ENCODE peak calls at places on chromosome 11, in seven cellular contexts. One of them, this sample, is unnamed.

GRCh38 chr11:69662021-69662698 is 13.0 kb downstream of the LTO1 start:
- DNase-seq in A549: no peak
- DNase-seq in AG10803: no peak
- DNase-seq in type B pancreatic cell: no peak
- DNase-seq in astrocyte of the spinal cord: no peak
- DNase-seq in transverse colon: no peak
- DNase-seq in epithelial cell of esophagus: no peak
- DNase-seq in this sample: no peak

GRCh38 chr11:108635106-108635505 is 29.8 kb upstream of the DDX10 start:
- DNase-seq in A549: no peak
- DNase-seq in type B pancreatic cell: no peak
- DNase-seq in astrocyte of the spinal cord: no peak
- DNase-seq in transverse colon: no peak
- DNase-seq in AG10803: peak; percentile 75
- DNase-seq in epithelial cell of esophagus: peak; percentile 86
- DNase-seq in this sample: no peak

GRCh38 chr11:96082936-96083335 is 159.0 kb upstream of the MTMR2 start:
- DNase-seq in AG10803: no peak
- DNase-seq in epithelial cell of esophagus: no peak
- DNase-seq in type B pancreatic cell: no peak
- DNase-seq in A549: no peak
- DNase-seq in transverse colon: no peak
- DNase-seq in astrocyte of the spinal cord: no peak
- DNase-seq in this sample: no peak

GRCh38 chr11:12604557-12605105 is 69.6 kb upstream of the TEAD1 start:
- DNase-seq in type B pancreatic cell: no peak
- DNase-seq in astrocyte of the spinal cord: no peak
- DNase-seq in transverse colon: no peak
- DNase-seq in epithelial cell of esophagus: no peak
- DNase-seq in A549: no peak
- DNase-seq in AG10803: no peak
- DNase-seq in this sample: no peak

GRCh38 chr11:12110714-12111481 is 508 bp downstream of the MICAL2 start:
- DNase-seq in transverse colon: peak; percentile 44
- DNase-seq in astrocyte of the spinal cord: peak; percentile 49
- DNase-seq in epithelial cell of esophagus: no peak
- DNase-seq in type B pancreatic cell: no peak
- DNase-seq in AG10803: peak; percentile 28
- DNase-seq in A549: no peak
- DNase-seq in this sample: peak; percentile 39

GRCh38 chr11:70466596-70466995 is 68.3 kb downstream of the CTTN start:
- DNase-seq in astrocyte of the spinal cord: no peak
- DNase-seq in epithelial cell of esophagus: no peak
- DNase-seq in transverse colon: no peak
- DNase-seq in AG10803: no peak
- DNase-seq in type B pancreatic cell: no peak
- DNase-seq in A549: no peak
- DNase-seq in this sample: no peak

GRCh38 chr11:10329935-10330334 is 25.1 kb downstream of the ADM start:
- DNase-seq in transverse colon: no peak
- DNase-seq in epithelial cell of esophagus: peak; percentile 48
- DNase-seq in astrocyte of the spinal cord: peak; percentile 92
- DNase-seq in A549: peak; percentile 51
- DNase-seq in type B pancreatic cell: no peak
- DNase-seq in AG10803: peak; percentile 93
- DNase-seq in this sample: no peak

GRCh38 chr11:2928605-2929510 is at the start of gene PHLDA2:
- DNase-seq in epithelial cell of esophagus: peak; percentile 74
- DNase-seq in type B pancreatic cell: no peak
- DNase-seq in AG10803: peak; percentile 76
- DNase-seq in astrocyte of the spinal cord: peak; percentile 74
- DNase-seq in A549: peak; percentile 74
- DNase-seq in transverse colon: peak; percentile 73
- DNase-seq in this sample: peak; percentile 81

GRCh38 chr11:77752518-77752917 is 68.0 kb downstream of the RSF1 start:
- DNase-seq in AG10803: no peak
- DNase-seq in transverse colon: no peak
- DNase-seq in epithelial cell of esophagus: peak; percentile 4
- DNase-seq in astrocyte of the spinal cord: no peak
- DNase-seq in type B pancreatic cell: no peak
- DNase-seq in A549: no peak
- DNase-seq in this sample: no peak

GRCh38 chr11:131910491-131911387 is 540.3 kb downstream of the NTM start:
- DNase-seq in transverse colon: no peak
- DNase-seq in type B pancreatic cell: no peak
- DNase-seq in astrocyte of the spinal cord: peak; percentile 63
- DNase-seq in AG10803: peak; percentile 54
- DNase-seq in A549: peak; percentile 3
- DNase-seq in epithelial cell of esophagus: peak; percentile 55
- DNase-seq in this sample: no peak

GRCh38 chr11:9219115-9219514 is 46.0 kb downstream of the DENND5A start:
- DNase-seq in epithelial cell of esophagus: no peak
- DNase-seq in AG10803: peak; percentile 93
- DNase-seq in type B pancreatic cell: no peak
- DNase-seq in A549: peak; percentile 18
- DNase-seq in astrocyte of the spinal cord: no peak
- DNase-seq in transverse colon: no peak
- DNase-seq in this sample: no peak

GRCh38 chr11:11215058-11215815 is 137.8 kb downstream of the CSNK2A3 start:
- DNase-seq in epithelial cell of esophagus: no peak
- DNase-seq in transverse colon: no peak
- DNase-seq in AG10803: no peak
- DNase-seq in A549: no peak
- DNase-seq in type B pancreatic cell: no peak
- DNase-seq in astrocyte of the spinal cord: no peak
- DNase-seq in this sample: no peak

GRCh38 chr11:134202661-134203060 is 21.1 kb downstream of the NCAPD3 start:
- DNase-seq in A549: no peak
- DNase-seq in transverse colon: no peak
- DNase-seq in astrocyte of the spinal cord: no peak
- DNase-seq in type B pancreatic cell: no peak
- DNase-seq in AG10803: no peak
- DNase-seq in epithelial cell of esophagus: no peak
- DNase-seq in this sample: no peak

GRCh38 chr11:116257092-116257491 is 515.7 kb downstream of the BUD13 start:
- DNase-seq in A549: no peak
- DNase-seq in epithelial cell of esophagus: no peak
- DNase-seq in type B pancreatic cell: no peak
- DNase-seq in AG10803: no peak
- DNase-seq in transverse colon: no peak
- DNase-seq in astrocyte of the spinal cord: no peak
- DNase-seq in this sample: no peak

GRCh38 chr11:27307232-27307631 is 55.8 kb downstream of the CCDC34 start:
- DNase-seq in A549: no peak
- DNase-seq in astrocyte of the spinal cord: no peak
- DNase-seq in transverse colon: no peak
- DNase-seq in type B pancreatic cell: no peak
- DNase-seq in epithelial cell of esophagus: no peak
- DNase-seq in AG10803: no peak
- DNase-seq in this sample: no peak

GRCh38 chr11:23573430-23573829 is 713.2 kb upstream of the CCDC179 start:
- DNase-seq in AG10803: no peak
- DNase-seq in type B pancreatic cell: no peak
- DNase-seq in epithelial cell of esophagus: no peak
- DNase-seq in A549: no peak
- DNase-seq in astrocyte of the spinal cord: peak; percentile 26
- DNase-seq in transverse colon: no peak
- DNase-seq in this sample: no peak

GRCh38 chr11:21554284-21554683 is 638.6 kb upstream of the ANO5 start:
- DNase-seq in A549: no peak
- DNase-seq in type B pancreatic cell: no peak
- DNase-seq in astrocyte of the spinal cord: no peak
- DNase-seq in epithelial cell of esophagus: no peak
- DNase-seq in transverse colon: no peak
- DNase-seq in AG10803: no peak
- DNase-seq in this sample: no peak

GRCh38 chr11:108559340-108559739 is 34.2 kb downstream of the EXPH5 start:
- DNase-seq in A549: no peak
- DNase-seq in astrocyte of the spinal cord: peak; percentile 82
- DNase-seq in type B pancreatic cell: no peak
- DNase-seq in transverse colon: no peak
- DNase-seq in epithelial cell of esophagus: peak; percentile 40
- DNase-seq in AG10803: peak; percentile 88
- DNase-seq in this sample: no peak

GRCh38 chr11:3169235-3169951 is 4.3 kb upstream of the OSBPL5 start:
- DNase-seq in AG10803: peak; percentile 72
- DNase-seq in epithelial cell of esophagus: peak; percentile 33
- DNase-seq in transverse colon: peak; percentile 24
- DNase-seq in A549: peak; percentile 31
- DNase-seq in astrocyte of the spinal cord: peak; percentile 82
- DNase-seq in type B pancreatic cell: no peak
- DNase-seq in this sample: peak; percentile 36

GRCh38 chr11:83033972-83034672 is 37.6 kb downstream of the RAB30 start:
- DNase-seq in transverse colon: peak; percentile 63
- DNase-seq in AG10803: peak; percentile 97
- DNase-seq in astrocyte of the spinal cord: peak; percentile 88
- DNase-seq in A549: no peak
- DNase-seq in type B pancreatic cell: no peak
- DNase-seq in epithelial cell of esophagus: peak; percentile 62
- DNase-seq in this sample: peak; percentile 2

GRCh38 chr11:132072044-132072879 is 701.8 kb downstream of the NTM start:
- DNase-seq in type B pancreatic cell: no peak
- DNase-seq in transverse colon: no peak
- DNase-seq in epithelial cell of esophagus: peak; percentile 94
- DNase-seq in A549: no peak
- DNase-seq in AG10803: peak; percentile 99
- DNase-seq in astrocyte of the spinal cord: peak; percentile 98
- DNase-seq in this sample: no peak

GRCh38 chr11:12769834-12770345 is 95.7 kb downstream of the TEAD1 start:
- DNase-seq in AG10803: peak; percentile 89
- DNase-seq in epithelial cell of esophagus: peak; percentile 93
- DNase-seq in type B pancreatic cell: no peak
- DNase-seq in A549: peak; percentile 74
- DNase-seq in transverse colon: no peak
- DNase-seq in astrocyte of the spinal cord: peak; percentile 77
- DNase-seq in this sample: peak; percentile 35

GRCh38 chr11:102926946-102927623 is 28.4 kb downstream of the MMP13 start:
- DNase-seq in A549: no peak
- DNase-seq in transverse colon: no peak
- DNase-seq in AG10803: no peak
- DNase-seq in astrocyte of the spinal cord: no peak
- DNase-seq in type B pancreatic cell: no peak
- DNase-seq in epithelial cell of esophagus: no peak
- DNase-seq in this sample: no peak

GRCh38 chr11:4589024-4589423 is 4.8 kb upstream of the OR52I1 start:
- DNase-seq in A549: no peak
- DNase-seq in type B pancreatic cell: no peak
- DNase-seq in epithelial cell of esophagus: no peak
- DNase-seq in AG10803: no peak
- DNase-seq in astrocyte of the spinal cord: no peak
- DNase-seq in transverse colon: no peak
- DNase-seq in this sample: no peak

GRCh38 chr11:76391811-76392475 is 10.8 kb downstream of the GVQW3 start:
- DNase-seq in AG10803: no peak
- DNase-seq in epithelial cell of esophagus: no peak
- DNase-seq in transverse colon: no peak
- DNase-seq in type B pancreatic cell: no peak
- DNase-seq in astrocyte of the spinal cord: no peak
- DNase-seq in A549: no peak
- DNase-seq in this sample: no peak
- TF ChIP-seq CTCF in AG10803: no peak
- TF ChIP-seq CTCF in epithelial cell of esophagus: no peak
- TF ChIP-seq CTCF in transverse colon: no peak
- TF ChIP-seq CTCF in type B pancreatic cell: no peak
- TF ChIP-seq CTCF in astrocyte of the spinal cord: no peak
- TF ChIP-seq CTCF in A549: no peak
- TF ChIP-seq CTCF in this sample: no peak

DNA sequence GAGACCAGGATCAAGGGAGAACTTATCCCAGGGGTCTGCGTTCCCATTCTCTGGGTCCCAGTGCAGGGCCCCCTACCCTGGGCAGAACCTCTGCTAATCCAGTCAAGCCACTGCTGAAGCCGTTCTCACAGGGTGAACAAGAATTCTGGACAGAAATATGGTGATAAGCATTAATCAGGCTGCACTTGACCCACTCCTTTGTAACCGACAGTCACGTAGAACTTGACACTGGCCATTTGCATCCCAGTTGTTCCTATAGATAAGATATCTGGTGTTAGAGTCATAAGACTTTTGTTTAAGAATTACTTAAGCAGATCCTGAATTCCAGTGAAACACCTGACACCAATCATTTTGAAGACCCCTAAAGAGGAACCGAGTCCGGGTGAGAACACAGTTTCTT is 107.5 kb upstream of the THY1 start:
- DNase-seq in epithelial cell of esophagus: no peak
- DNase-seq in astrocyte of the spinal cord: no peak
- DNase-seq in AG10803: no peak
- DNase-seq in A549: no peak
- DNase-seq in type B pancreatic cell: no peak
- DNase-seq in transverse colon: no peak
- DNase-seq in this sample: no peak
- TF ChIP-seq CTCF in epithelial cell of esophagus: no peak
- TF ChIP-seq CTCF in astrocyte of the spinal cord: no peak
- TF ChIP-seq CTCF in AG10803: no peak
- TF ChIP-seq CTCF in A549: no peak
- TF ChIP-seq CTCF in type B pancreatic cell: no peak
- TF ChIP-seq CTCF in transverse colon: no peak
- TF ChIP-seq CTCF in this sample: no peak

DNA sequence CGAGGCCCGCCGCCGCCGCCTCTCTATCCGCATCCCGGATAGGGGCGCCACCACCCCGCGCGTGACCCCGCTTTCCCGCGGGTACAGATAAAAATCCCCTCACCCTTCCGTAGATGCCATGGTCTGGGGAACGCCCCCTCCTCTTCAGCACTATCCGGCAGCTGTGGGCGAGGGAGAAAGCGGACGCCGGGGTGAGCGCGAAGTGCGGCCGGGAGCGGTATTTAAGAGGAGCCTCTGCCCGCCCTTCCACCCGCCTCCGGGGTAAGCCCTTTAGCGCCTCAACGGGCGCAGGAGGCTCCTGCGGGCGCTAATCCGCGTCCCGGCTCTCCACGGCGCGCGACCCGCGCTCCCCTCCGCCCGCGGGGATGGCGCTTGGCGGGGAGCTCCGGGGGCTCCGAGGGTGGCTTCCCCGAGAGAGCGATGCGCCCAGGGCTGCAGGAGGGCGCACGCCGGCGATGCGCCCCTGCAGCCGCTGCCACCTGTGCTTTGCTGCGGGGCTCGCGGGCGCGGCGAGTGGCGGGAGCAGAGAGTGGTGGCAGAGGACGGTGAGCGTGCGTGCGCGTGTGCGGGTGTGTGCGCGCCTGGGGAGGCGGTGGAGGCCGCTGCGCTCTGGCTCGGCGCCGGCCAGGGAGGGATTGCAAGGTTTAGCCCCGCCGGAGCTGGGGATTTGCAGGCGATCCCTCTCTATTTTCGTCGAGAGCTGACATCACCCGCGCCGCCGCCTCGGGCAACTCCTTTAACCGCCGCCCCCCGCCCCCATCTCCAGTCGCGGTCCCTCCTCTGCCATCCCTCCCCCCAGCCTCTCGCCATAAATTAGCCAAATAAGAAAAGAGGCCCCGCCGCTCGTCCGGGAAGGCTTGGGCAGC is at the start of gene SLC1A2:
- DNase-seq in epithelial cell of esophagus: peak; percentile 19
- DNase-seq in AG10803: peak; percentile 36
- DNase-seq in type B pancreatic cell: peak; percentile 73
- DNase-seq in transverse colon: no peak
- DNase-seq in A549: peak; percentile 20
- DNase-seq in astrocyte of the spinal cord: peak; percentile 12
- DNase-seq in this sample: peak; percentile 18
- TF ChIP-seq CTCF in epithelial cell of esophagus: no peak
- TF ChIP-seq CTCF in AG10803: no peak
- TF ChIP-seq CTCF in type B pancreatic cell: peak; percentile 31
- TF ChIP-seq CTCF in transverse colon: no peak
- TF ChIP-seq CTCF in A549: no peak
- TF ChIP-seq CTCF in astrocyte of the spinal cord: no peak
- TF ChIP-seq CTCF in this sample: no peak

GRCh38 chr11:65435981-65436411 is 13.4 kb downstream of the NEAT1 start:
- DNase-seq in transverse colon: peak; percentile 40
- DNase-seq in AG10803: peak; percentile 37
- DNase-seq in type B pancreatic cell: peak; percentile 52
- DNase-seq in epithelial cell of esophagus: peak; percentile 46
- DNase-seq in astrocyte of the spinal cord: peak; percentile 43
- DNase-seq in A549: peak; percentile 44
- DNase-seq in this sample: no peak
- TF ChIP-seq CTCF in transverse colon: no peak
- TF ChIP-seq CTCF in AG10803: no peak
- TF ChIP-seq CTCF in type B pancreatic cell: no peak
- TF ChIP-seq CTCF in epithelial cell of esophagus: no peak
- TF ChIP-seq CTCF in astrocyte of the spinal cord: no peak
- TF ChIP-seq CTCF in A549: no peak
- TF ChIP-seq CTCF in this sample: no peak

This sample was measured in Calu3.